ENCODE peak calls at places on chromosomes 4 and X, in nine cellular contexts. One of them, this sample, is unnamed.

GRCh38 chr4:124710911-124711310 is 1.6 kb downstream of the ANKRD50 start:
- DNase-seq in foreskin fibroblast: peak
- DNase-seq in fibroblast of lung: peak
- DNase-seq in BJ: no peak
- DNase-seq in GM12865: no peak
- DNase-seq in astrocyte: no peak
- DNase-seq in CD8-positive, alpha-beta T cell: no peak
- DNase-seq in psoas muscle: no peak
- DNase-seq in gastrocnemius medialis: no peak
- DNase-seq in this sample: no peak

GRCh38 chrX:68429216-68429615 is 4.1 kb downstream of the OPHN1 start:
- DNase-seq in gastrocnemius medialis: no peak
- DNase-seq in psoas muscle: no peak
- DNase-seq in GM12865: no peak
- DNase-seq in BJ: no peak
- DNase-seq in fibroblast of lung: peak
- DNase-seq in foreskin fibroblast: no peak
- DNase-seq in astrocyte: peak
- DNase-seq in CD8-positive, alpha-beta T cell: no peak
- DNase-seq in this sample: no peak

GRCh38 chr4:82797591-82798081 is 960 bp downstream of the SCD5 start:
- DNase-seq in GM12865: peak
- DNase-seq in CD8-positive, alpha-beta T cell: no peak
- DNase-seq in foreskin fibroblast: no peak
- DNase-seq in fibroblast of lung: peak
- DNase-seq in BJ: no peak
- DNase-seq in gastrocnemius medialis: no peak
- DNase-seq in psoas muscle: peak
- DNase-seq in astrocyte: peak
- DNase-seq in this sample: no peak

GRCh38 chr4:36242629-36243354 is 1.5 kb downstream of the ARAP2 start:
- DNase-seq in astrocyte: peak
- DNase-seq in GM12865: no peak
- DNase-seq in CD8-positive, alpha-beta T cell: no peak
- DNase-seq in gastrocnemius medialis: no peak
- DNase-seq in psoas muscle: no peak
- DNase-seq in foreskin fibroblast: no peak
- DNase-seq in fibroblast of lung: peak
- DNase-seq in BJ: no peak
- DNase-seq in this sample: no peak

GRCh38 chrX:13043138-13043537 is 1.3 kb downstream of the FAM9C start:
- DNase-seq in gastrocnemius medialis: no peak
- DNase-seq in GM12865: no peak
- DNase-seq in psoas muscle: no peak
- DNase-seq in CD8-positive, alpha-beta T cell: no peak
- DNase-seq in foreskin fibroblast: no peak
- DNase-seq in astrocyte: no peak
- DNase-seq in fibroblast of lung: no peak
- DNase-seq in BJ: no peak
- DNase-seq in this sample: no peak

GRCh38 chr4:172202480-172203076 is 389.4 kb downstream of the GALNTL6 start:
- DNase-seq in GM12865: peak
- DNase-seq in psoas muscle: no peak
- DNase-seq in BJ: peak
- DNase-seq in CD8-positive, alpha-beta T cell: no peak
- DNase-seq in foreskin fibroblast: peak
- DNase-seq in gastrocnemius medialis: no peak
- DNase-seq in astrocyte: peak
- DNase-seq in fibroblast of lung: peak
- DNase-seq in this sample: peak

GRCh38 chrX:13000311-13000811 is 25.5 kb downstream of the TMSB4X start:
- DNase-seq in psoas muscle: no peak
- DNase-seq in CD8-positive, alpha-beta T cell: no peak
- DNase-seq in fibroblast of lung: no peak
- DNase-seq in BJ: no peak
- DNase-seq in GM12865: peak
- DNase-seq in gastrocnemius medialis: no peak
- DNase-seq in astrocyte: no peak
- DNase-seq in foreskin fibroblast: no peak
- DNase-seq in this sample: no peak

GRCh38 chrX:106170318-106170717 is 2.2 kb downstream of the PWWP3B start:
- DNase-seq in psoas muscle: no peak
- DNase-seq in BJ: no peak
- DNase-seq in GM12865: peak
- DNase-seq in gastrocnemius medialis: no peak
- DNase-seq in fibroblast of lung: peak
- DNase-seq in astrocyte: no peak
- DNase-seq in foreskin fibroblast: no peak
- DNase-seq in CD8-positive, alpha-beta T cell: no peak
- DNase-seq in this sample: peak

GRCh38 chr4:88335092-88335665 is 43.5 kb upstream of the HERC6 start:
- DNase-seq in psoas muscle: no peak
- DNase-seq in BJ: no peak
- DNase-seq in astrocyte: no peak
- DNase-seq in fibroblast of lung: peak
- DNase-seq in foreskin fibroblast: peak
- DNase-seq in gastrocnemius medialis: no peak
- DNase-seq in CD8-positive, alpha-beta T cell: no peak
- DNase-seq in GM12865: no peak
- DNase-seq in this sample: no peak

GRCh38 chrX:85627363-85627762 is 247.9 kb upstream of the POF1B start:
- DNase-seq in CD8-positive, alpha-beta T cell: no peak
- DNase-seq in GM12865: peak
- DNase-seq in psoas muscle: no peak
- DNase-seq in gastrocnemius medialis: no peak
- DNase-seq in BJ: no peak
- DNase-seq in foreskin fibroblast: no peak
- DNase-seq in astrocyte: no peak
- DNase-seq in fibroblast of lung: no peak
- DNase-seq in this sample: no peak

GRCh38 chr4:168486961-168487820 is 6.9 kb upstream of the DDX60L start:
- DNase-seq in GM12865: no peak
- DNase-seq in gastrocnemius medialis: no peak
- DNase-seq in astrocyte: peak
- DNase-seq in psoas muscle: no peak
- DNase-seq in foreskin fibroblast: peak
- DNase-seq in CD8-positive, alpha-beta T cell: no peak
- DNase-seq in fibroblast of lung: peak
- DNase-seq in BJ: peak
- DNase-seq in this sample: no peak

GRCh38 chr4:182555997-182556418 is 312.8 kb downstream of the TENM3 start:
- DNase-seq in CD8-positive, alpha-beta T cell: no peak
- DNase-seq in fibroblast of lung: peak
- DNase-seq in astrocyte: peak
- DNase-seq in GM12865: no peak
- DNase-seq in gastrocnemius medialis: no peak
- DNase-seq in BJ: peak
- DNase-seq in psoas muscle: no peak
- DNase-seq in foreskin fibroblast: peak
- DNase-seq in this sample: peak

GRCh38 chr4:165199286-165199685 is 8.1 kb upstream of the KLHL2 start:
- DNase-seq in foreskin fibroblast: no peak
- DNase-seq in CD8-positive, alpha-beta T cell: no peak
- DNase-seq in BJ: no peak
- DNase-seq in gastrocnemius medialis: no peak
- DNase-seq in psoas muscle: no peak
- DNase-seq in astrocyte: peak
- DNase-seq in fibroblast of lung: no peak
- DNase-seq in GM12865: no peak
- DNase-seq in this sample: peak

GRCh38 chrX:42149281-42149680 is 225.9 kb upstream of the CASK start:
- DNase-seq in psoas muscle: no peak
- DNase-seq in fibroblast of lung: no peak
- DNase-seq in GM12865: no peak
- DNase-seq in astrocyte: no peak
- DNase-seq in BJ: no peak
- DNase-seq in gastrocnemius medialis: no peak
- DNase-seq in foreskin fibroblast: no peak
- DNase-seq in CD8-positive, alpha-beta T cell: no peak
- DNase-seq in this sample: no peak

GRCh38 chrX:46408553-46409407 is 136.4 kb downstream of the ZNF674 start:
- DNase-seq in psoas muscle: peak
- DNase-seq in gastrocnemius medialis: no peak
- DNase-seq in fibroblast of lung: peak
- DNase-seq in astrocyte: peak
- DNase-seq in foreskin fibroblast: peak
- DNase-seq in CD8-positive, alpha-beta T cell: peak
- DNase-seq in GM12865: peak
- DNase-seq in BJ: no peak
- DNase-seq in this sample: peak

GRCh38 chr4:2295535-2296442 is 33.9 kb upstream of the MXD4 start:
- DNase-seq in CD8-positive, alpha-beta T cell: no peak
- DNase-seq in psoas muscle: no peak
- DNase-seq in fibroblast of lung: no peak
- DNase-seq in foreskin fibroblast: no peak
- DNase-seq in BJ: no peak
- DNase-seq in GM12865: no peak
- DNase-seq in astrocyte: no peak
- DNase-seq in gastrocnemius medialis: no peak
- DNase-seq in this sample: no peak

GRCh38 chrX:1673337-1673736 is 58.5 kb downstream of the ASMT start:
- DNase-seq in BJ: no peak
- DNase-seq in CD8-positive, alpha-beta T cell: no peak
- DNase-seq in foreskin fibroblast: no peak
- DNase-seq in GM12865: peak
- DNase-seq in fibroblast of lung: no peak
- DNase-seq in psoas muscle: no peak
- DNase-seq in astrocyte: no peak
- DNase-seq in gastrocnemius medialis: no peak
- DNase-seq in this sample: no peak

GRCh38 chr4:147566762-147567161 is 50.4 kb upstream of the TMEM184C start:
- DNase-seq in BJ: no peak
- DNase-seq in CD8-positive, alpha-beta T cell: no peak
- DNase-seq in psoas muscle: no peak
- DNase-seq in foreskin fibroblast: no peak
- DNase-seq in astrocyte: no peak
- DNase-seq in gastrocnemius medialis: no peak
- DNase-seq in GM12865: no peak
- DNase-seq in fibroblast of lung: no peak
- DNase-seq in this sample: no peak

GRCh38 chr4:142088906-142089305 is 452.5 kb downstream of the IL15 start:
- DNase-seq in gastrocnemius medialis: no peak
- DNase-seq in GM12865: no peak
- DNase-seq in foreskin fibroblast: peak
- DNase-seq in CD8-positive, alpha-beta T cell: no peak
- DNase-seq in fibroblast of lung: peak
- DNase-seq in BJ: peak
- DNase-seq in psoas muscle: no peak
- DNase-seq in astrocyte: peak
- DNase-seq in this sample: no peak

GRCh38 chr4:33086351-33086900 is 2366.3 kb downstream of the PCDH7 start:
- DNase-seq in psoas muscle: no peak
- DNase-seq in astrocyte: peak
- DNase-seq in foreskin fibroblast: no peak
- DNase-seq in fibroblast of lung: peak
- DNase-seq in gastrocnemius medialis: no peak
- DNase-seq in BJ: peak
- DNase-seq in CD8-positive, alpha-beta T cell: no peak
- DNase-seq in GM12865: no peak
- DNase-seq in this sample: no peak

GRCh38 chr4:47741200-47741599 is 96.7 kb downstream of the CORIN start:
- DNase-seq in psoas muscle: no peak
- DNase-seq in foreskin fibroblast: peak
- DNase-seq in CD8-positive, alpha-beta T cell: no peak
- DNase-seq in BJ: peak
- DNase-seq in gastrocnemius medialis: no peak
- DNase-seq in fibroblast of lung: peak
- DNase-seq in GM12865: no peak
- DNase-seq in astrocyte: no peak
- DNase-seq in this sample: no peak

GRCh38 chr4:5386921-5387320 is 321.4 kb downstream of the EVC2 start:
- DNase-seq in fibroblast of lung: no peak
- DNase-seq in gastrocnemius medialis: no peak
- DNase-seq in foreskin fibroblast: no peak
- DNase-seq in GM12865: no peak
- DNase-seq in CD8-positive, alpha-beta T cell: no peak
- DNase-seq in psoas muscle: no peak
- DNase-seq in BJ: no peak
- DNase-seq in astrocyte: no peak
- DNase-seq in this sample: no peak

GRCh38 chr4:156784970-156785369 is 186.6 kb downstream of the PDGFC start:
- DNase-seq in BJ: no peak
- DNase-seq in CD8-positive, alpha-beta T cell: no peak
- DNase-seq in GM12865: no peak
- DNase-seq in gastrocnemius medialis: no peak
- DNase-seq in foreskin fibroblast: no peak
- DNase-seq in astrocyte: no peak
- DNase-seq in fibroblast of lung: no peak
- DNase-seq in psoas muscle: no peak
- DNase-seq in this sample: no peak

GRCh38 chr4:143396695-143397094 is 60.0 kb downstream of the GAB1 start:
- DNase-seq in fibroblast of lung: no peak
- DNase-seq in BJ: no peak
- DNase-seq in GM12865: no peak
- DNase-seq in psoas muscle: no peak
- DNase-seq in CD8-positive, alpha-beta T cell: no peak
- DNase-seq in foreskin fibroblast: no peak
- DNase-seq in astrocyte: no peak
- DNase-seq in gastrocnemius medialis: no peak
- DNase-seq in this sample: no peak
- TF ChIP-seq CTCF in fibroblast of lung: peak
- TF ChIP-seq CTCF in BJ: peak
- TF ChIP-seq CTCF in GM12865: no peak
- TF ChIP-seq CTCF in psoas muscle: no peak
- TF ChIP-seq CTCF in CD8-positive, alpha-beta T cell: no peak
- TF ChIP-seq CTCF in foreskin fibroblast: peak
- TF ChIP-seq CTCF in astrocyte: no peak
- TF ChIP-seq CTCF in gastrocnemius medialis: no peak
- TF ChIP-seq CTCF in this sample: peak

GRCh38 chr4:38309471-38309870 is 349.3 kb downstream of the PTTG2 start:
- DNase-seq in fibroblast of lung: no peak
- DNase-seq in CD8-positive, alpha-beta T cell: no peak
- DNase-seq in BJ: no peak
- DNase-seq in gastrocnemius medialis: no peak
- DNase-seq in psoas muscle: no peak
- DNase-seq in astrocyte: no peak
- DNase-seq in foreskin fibroblast: no peak
- DNase-seq in GM12865: no peak
- DNase-seq in this sample: no peak
- H3K4me3 ChIP-seq in fibroblast of lung: no peak
- H3K4me3 ChIP-seq in CD8-positive, alpha-beta T cell: no peak
- H3K4me3 ChIP-seq in BJ: no peak
- H3K4me3 ChIP-seq in gastrocnemius medialis: no peak
- H3K4me3 ChIP-seq in psoas muscle: no peak
- H3K4me3 ChIP-seq in astrocyte: no peak
- H3K4me3 ChIP-seq in foreskin fibroblast: no peak
- H3K4me3 ChIP-seq in GM12865: no peak
- H3K4me3 ChIP-seq in this sample: no peak

GRCh38 chr4:55543858-55544257 is 2.9 kb downstream of the CLOCK start:
- DNase-seq in astrocyte: no peak
- DNase-seq in GM12865: no peak
- DNase-seq in gastrocnemius medialis: no peak
- DNase-seq in CD8-positive, alpha-beta T cell: no peak
- DNase-seq in psoas muscle: no peak
- DNase-seq in fibroblast of lung: peak
- DNase-seq in foreskin fibroblast: no peak
- DNase-seq in BJ: no peak
- DNase-seq in this sample: no peak
- TF ChIP-seq CTCF in astrocyte: no peak
- TF ChIP-seq CTCF in GM12865: no peak
- TF ChIP-seq CTCF in gastrocnemius medialis: no peak
- TF ChIP-seq CTCF in CD8-positive, alpha-beta T cell: no peak
- TF ChIP-seq CTCF in psoas muscle: no peak
- TF ChIP-seq CTCF in fibroblast of lung: no peak
- TF ChIP-seq CTCF in foreskin fibroblast: no peak
- TF ChIP-seq CTCF in BJ: peak
- TF ChIP-seq CTCF in this sample: no peak

GRCh38 chr4:3766207-3766790 is at the start of gene ADRA2C:
- DNase-seq in BJ: no peak
- DNase-seq in psoas muscle: peak
- DNase-seq in GM12865: no peak
- DNase-seq in fibroblast of lung: no peak
- DNase-seq in CD8-positive, alpha-beta T cell: no peak
- DNase-seq in gastrocnemius medialis: no peak
- DNase-seq in foreskin fibroblast: no peak
- DNase-seq in astrocyte: no peak
- DNase-seq in this sample: no peak
- H3K4me3 ChIP-seq in BJ: peak
- H3K4me3 ChIP-seq in psoas muscle: peak
- H3K4me3 ChIP-seq in GM12865: no peak
- H3K4me3 ChIP-seq in fibroblast of lung: peak
- H3K4me3 ChIP-seq in CD8-positive, alpha-beta T cell: no peak
- H3K4me3 ChIP-seq in gastrocnemius medialis: peak
- H3K4me3 ChIP-seq in foreskin fibroblast: no peak
- H3K4me3 ChIP-seq in astrocyte: no peak
- H3K4me3 ChIP-seq in this sample: peak